ENCODE peak calls at places on chromosomes 4 and X, in eight cellular contexts. P is GM23248, E is IMR-90, N is H1, I is fibroblast of lung, K is Karpas-422, Z is keratinocyte, U is mesendoderm. J is an unnamed sample. For H3K27me3 and H3K4me1, the result is how much of the 10 kb centered on the place peaks cover.

GRCh38 chr4:31169851-31170250 is 449.7 kb downstream of the PCDH7 start:
- DNase-seq in P (no peak), U (peak), I (no peak), N (no peak), E (no peak), Z (no peak), K (no peak), J (peak)

GRCh38 chrX:153793291-153793690 is 884 bp downstream of the IDH3G start:
- DNase-seq in I (no peak), P (no peak), N (no peak), Z (no peak), K (peak), E (no peak), U (peak), J (peak)

GRCh38 chr4:16001484-16001858 is 38.5 kb upstream of the FGFBP2 start:
- DNase-seq in E (peak), I (peak), N (peak), K (peak), U (peak), Z (peak), P (peak), J (peak)

GRCh38 chrX:9775930-9776329 is 10.3 kb upstream of the GPR143 start:
- DNase-seq in K (no peak), U (no peak), N (no peak), I (no peak), Z (no peak), E (no peak), P (no peak), J (no peak)

GRCh38 chrX:276588-277171 is 4.5 kb upstream of the PLCXD1 start:
- DNase-seq in P (peak), E (peak), I (peak), U (no peak), Z (peak), K (no peak), N (no peak), J (peak)

GRCh38 chr4:138034871-138035270 is 207.3 kb downstream of the SLC7A11 start:
- DNase-seq in K (no peak), I (peak), Z (peak), U (no peak), P (peak), E (peak), N (no peak), J (peak)

GRCh38 chr4:141425124-141425523 is 204.4 kb downstream of the ZNF330 start:
- DNase-seq in K (no peak), E (peak), P (peak), U (peak), Z (no peak), I (peak), N (no peak), J (peak)

GRCh38 chrX:150058728-150059127 is 120.4 kb upstream of the EOLA2 start:
- DNase-seq in Z (no peak), P (no peak), U (no peak), E (no peak), N (no peak), I (no peak), K (no peak), J (peak)

GRCh38 chrX:150463566-150463965 is 100.4 kb downstream of the MAMLD1 start:
- DNase-seq in I (no peak), E (no peak), K (no peak), U (no peak), N (no peak), Z (no peak), P (no peak), J (no peak)

GRCh38 chr4:131499139-131499873 is 1649.8 kb upstream of the PCDH10 start:
- DNase-seq in Z (no peak), U (no peak), E (peak), K (no peak), I (peak), P (peak), N (no peak), J (peak)

GRCh38 chrX:153060095-153060445 is 3.8 kb downstream of the PNMA3 start:
- DNase-seq in I (no peak), P (no peak), E (no peak), U (no peak), K (no peak), Z (no peak), N (no peak), J (no peak)

GRCh38 chr4:172727631-172728030 is 441.0 kb upstream of the GALNT7 start:
- DNase-seq in U (no peak), E (no peak), I (no peak), P (no peak), Z (no peak), N (no peak), K (no peak), J (no peak)

GRCh38 chr4:1852904-1853623 is 2.9 kb downstream of the LETM1 start:
- DNase-seq in I (no peak), K (no peak), Z (no peak), E (no peak), U (no peak), N (no peak), P (no peak), J (no peak)

GRCh38 chr4:35300996-35301774 is 943.1 kb downstream of the ARAP2 start:
- DNase-seq in K (no peak), N (peak), I (no peak), U (peak), P (no peak), E (no peak), Z (no peak), J (no peak)

GRCh38 chrX:41131766-41132165 is 46.5 kb downstream of the USP9X start:
- DNase-seq in K (no peak), N (no peak), E (no peak), U (no peak), Z (no peak), P (no peak), I (no peak), J (no peak)

GRCh38 chr4:120683902-120684540 is 238.5 kb downstream of the PRDM5 start:
- DNase-seq in K (no peak), U (no peak), P (no peak), E (no peak), N (no peak), I (no peak), Z (no peak), J (no peak)

GRCh38 chrX:87409113-87409841 is 108.3 kb upstream of the KLHL4 start:
- DNase-seq in P (peak), N (no peak), Z (no peak), I (peak), U (peak), E (peak), K (no peak), J (no peak)

GRCh38 chr4:169439244-169439643 is 168.5 kb upstream of the SH3RF1 start:
- DNase-seq in Z (no peak), K (peak), N (no peak), U (no peak), P (no peak), I (peak), E (peak), J (peak)

GRCh38 chr4:168656055-168656660 is 159.3 kb downstream of the PALLD start:
- DNase-seq in K (no peak), P (peak), U (no peak), N (no peak), Z (no peak), I (peak), E (peak), J (peak)

GRCh38 chr4:39335566-39335965 is 30.6 kb downstream of the RFC1 start:
- DNase-seq in P (no peak), N (no peak), Z (no peak), E (no peak), U (no peak), I (no peak), K (no peak), J (no peak)

GRCh38 chr4:93828332-93828829 is at the start of gene ATOH1:
- DNase-seq in N (no peak), U (peak), I (peak), K (no peak), Z (no peak), P (peak), E (no peak), J (peak)

GRCh38 chrX:132591719-132592275 is 103.0 kb upstream of the MBNL3 start:
- DNase-seq in K (no peak), U (no peak), E (no peak), I (no peak), Z (no peak), N (no peak), P (no peak), J (no peak)

GRCh38 chr4:146245899-146246298 is 31.6 kb downstream of the REELD1 start:
- DNase-seq in P (peak), U (no peak), N (no peak), E (no peak), Z (no peak), K (no peak), I (peak), J (no peak)

GRCh38 chr4:120066182-120066524 is 495 bp downstream of the MAD2L1 start:
- DNase-seq in P (peak), K (peak), E (no peak), I (no peak), Z (no peak), N (no peak), U (peak), J (no peak)

GRCh38 chr4:123546661-123547060 is 150.1 kb downstream of the SPRY1 start:
- DNase-seq in I (no peak), P (no peak), Z (no peak), N (peak), E (no peak), K (no peak), U (peak), J (no peak)

GRCh38 chrX:17525266-17525665 is 150.3 kb downstream of the NHS start:
- DNase-seq in P (no peak), E (peak), Z (no peak), N (no peak), K (no peak), U (no peak), I (no peak), J (no peak)

GRCh38 chr4:26330186-26330787 is 9.5 kb downstream of the RBPJ start:
- DNase-seq in E (peak), K (peak), I (peak), P (peak), N (no peak), Z (no peak), U (peak), J (peak)

GRCh38 chr4:188396037-188396436 is 256.8 kb downstream of the TRIML1 start:
- DNase-seq in P (no peak), K (no peak), I (no peak), N (no peak), E (peak), U (no peak), Z (no peak), J (peak)

GRCh38 chr4:171759274-171759673 is 53.9 kb upstream of the GALNTL6 start:
- DNase-seq in N (no peak), P (no peak), I (no peak), K (no peak), E (no peak), U (no peak), Z (no peak), J (no peak)

GRCh38 chr4:85423414-85423813 is 51.5 kb upstream of the ARHGAP24 start:
- DNase-seq in N (no peak), K (no peak), I (no peak), U (no peak), Z (no peak), P (peak), E (no peak), J (no peak)

GRCh38 chrX:40283981-40284380 is 186.2 kb upstream of the BCOR start:
- DNase-seq in E (no peak), P (peak), Z (no peak), N (no peak), K (no peak), I (no peak), U (no peak), J (no peak)

GRCh38 chr4:40576651-40577480 is 52.8 kb downstream of the RBM47 start:
- DNase-seq in Z (peak), I (peak), K (no peak), U (peak), N (no peak), E (peak), P (peak), J (peak)

GRCh38 chr4:109121561-109121960 is 180.9 kb downstream of the COL25A1 start:
- DNase-seq in P (no peak), Z (no peak), U (no peak), K (no peak), E (no peak), N (no peak), I (no peak), J (no peak)
- H3K9ac ChIP-seq in P (no peak), Z (no peak), U (no peak), K (no peak), E (no peak), N (no peak), I (no peak), J (no peak)

GRCh38 chrX:142251665-142252064 is 46.6 kb upstream of the MAGEC2 start:
- DNase-seq in K (no peak), I (no peak), Z (no peak), E (no peak), P (no peak), N (no peak), U (no peak), J (no peak)
- H3K27me3 ChIP-seq in K (under half), I (under half), Z (under half), E (under half), P (under half), N (under half), U (under half), J (under half)

GRCh38 chrX:56761167-56761566 is 32.1 kb downstream of the NBDY start:
- DNase-seq in K (no peak), P (no peak), N (no peak), I (no peak), E (no peak), U (no peak), Z (no peak), J (no peak)

GRCh38 chrX:56758456-56758855 is 29.4 kb downstream of the NBDY start:
- DNase-seq in Z (no peak), U (no peak), E (no peak), K (no peak), P (no peak), N (no peak), I (no peak), J (no peak)

GRCh38 chrX:56759736-56760409 is 30.8 kb downstream of the NBDY start:
- DNase-seq in K (no peak), N (no peak), Z (no peak), P (no peak), I (no peak), E (no peak), U (no peak), J (no peak)

GRCh38 chrX:56762220-56762619 is 33.2 kb downstream of the NBDY start:
- DNase-seq in N (no peak), E (no peak), Z (no peak), P (no peak), I (no peak), K (no peak), U (no peak), J (no peak)

GRCh38 chrX:56757327-56757726 is 28.3 kb downstream of the NBDY start:
- DNase-seq in E (no peak), U (no peak), N (no peak), Z (no peak), K (no peak), I (no peak), P (no peak), J (no peak)
- H3K4me1 ChIP-seq in E (under half), U (under half), N (under half), Z (under half), K (under half), I (under half), P (under half), J (under half)

GRCh38 chr4:52714597-52715254 is 36.5 kb downstream of the ERVMER34-1 start:
- DNase-seq in I (no peak), P (no peak), E (no peak), U (peak), K (peak), Z (no peak), N (no peak), J (no peak)

GRCh38 chr4:52718123-52718522 is 33.1 kb downstream of the ERVMER34-1 start:
- DNase-seq in I (peak), P (peak), K (peak), U (peak), N (no peak), Z (no peak), E (peak), J (no peak)

GRCh38 chr4:52715255-52715897 is 35.8 kb downstream of the ERVMER34-1 start:
- DNase-seq in E (no peak), P (no peak), Z (no peak), K (peak), U (no peak), N (no peak), I (no peak), J (no peak)

GRCh38 chr4:52716364-52717151 is 34.7 kb downstream of the ERVMER34-1 start:
- DNase-seq in E (no peak), U (no peak), I (no peak), N (no peak), K (peak), P (no peak), Z (no peak), J (no peak)

DNA sequence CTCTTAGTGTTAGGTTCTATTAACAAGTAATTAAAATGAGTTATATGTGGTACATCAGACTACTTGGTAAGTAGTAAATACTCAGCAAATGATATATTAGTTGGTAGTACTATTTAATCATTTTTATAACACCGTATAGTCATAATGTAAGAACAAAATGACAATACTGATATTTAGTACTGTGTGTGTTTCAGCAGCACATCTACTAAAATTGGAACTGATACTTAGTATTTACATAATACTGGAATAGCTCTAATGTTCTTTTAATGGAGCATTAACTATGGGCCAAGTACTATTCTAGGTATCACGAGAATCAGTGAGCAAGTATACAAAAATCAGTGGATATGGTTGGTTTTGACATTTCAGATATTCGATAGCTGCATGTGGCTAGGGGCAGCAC is 35.3 kb downstream of the ERVMER34-1 start:
- DNase-seq in N (no peak), U (no peak), K (peak), Z (no peak), E (no peak), P (no peak), I (no peak), J (no peak)
- H3K9ac ChIP-seq in N (no peak), U (no peak), K (no peak), Z (no peak), E (no peak), P (no peak), I (no peak), J (no peak)

DNA sequence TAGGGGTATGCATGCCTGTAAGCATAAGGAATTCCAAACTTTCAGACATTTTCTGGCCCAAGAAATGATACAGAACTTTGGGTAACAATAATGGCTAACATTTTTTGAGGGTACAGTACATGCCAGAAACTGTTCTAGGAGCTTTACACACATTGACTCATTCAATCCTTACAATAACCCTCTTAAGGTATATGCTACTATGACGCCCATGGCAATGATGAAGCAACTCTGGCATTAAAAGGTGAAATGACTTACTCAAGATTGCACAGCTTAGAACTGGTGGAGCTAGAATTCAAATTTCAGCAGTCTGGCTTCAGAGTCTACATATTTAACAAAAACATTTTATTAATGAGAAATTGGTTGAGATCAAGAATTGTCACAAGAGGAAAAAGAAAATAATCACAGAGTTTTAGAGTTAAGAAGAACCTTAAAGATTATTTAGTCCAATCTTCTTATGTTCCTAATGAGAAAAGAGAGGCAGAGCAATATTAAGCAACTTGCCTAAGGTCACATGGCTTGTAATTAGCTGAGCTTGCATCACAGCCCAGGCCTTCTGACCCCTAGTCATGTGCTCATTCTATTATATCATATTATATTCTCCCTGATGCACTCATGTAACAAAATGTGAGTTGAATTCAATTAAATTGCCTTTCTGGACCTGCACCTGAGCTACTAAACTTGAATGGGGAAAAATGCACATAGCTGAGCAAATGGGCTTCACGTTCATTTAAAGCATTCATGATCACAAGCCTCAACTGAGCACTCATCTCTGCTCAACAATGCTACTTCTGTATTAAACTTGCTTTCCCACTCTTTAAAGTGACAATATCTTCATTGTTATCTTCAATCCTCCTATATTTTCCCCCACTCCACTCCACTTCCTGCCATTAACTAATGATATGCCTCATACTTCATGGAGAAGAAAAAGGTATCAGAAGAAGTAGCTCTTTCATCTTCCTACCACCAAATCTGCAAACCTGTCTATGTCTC is 73.2 kb downstream of the ENOX2 start:
- DNase-seq in I (peak), P (no peak), N (no peak), U (no peak), E (no peak), Z (peak), K (no peak), J (peak)
- H3K27me3 ChIP-seq in I (under half), P (under half), N (under half), U (under half), E (under half), Z (under half), K (under half), J (under half)

GRCh38 chr4:184408021-184408710 is 66.2 kb downstream of the IRF2 start:
- DNase-seq in Z (no peak), N (no peak), P (peak), I (peak), E (peak), U (no peak), K (no peak), J (peak)
- H3K4me1 ChIP-seq in Z (under half), N (under half), P (under half), I (under half), E (under half), U (under half), K (under half), J (under half)

GRCh38 chrX:77446029-77446585 is 1.1 kb upstream of the FGF16 start:
- DNase-seq in P (no peak), I (no peak), K (no peak), U (peak), E (no peak), Z (no peak), N (peak), J (peak)
- H3K9ac ChIP-seq in P (peak), I (no peak), K (no peak), U (no peak), E (no peak), Z (no peak), N (peak), J (no peak)

GRCh38 chr4:54660145-54660535 is 2.4 kb downstream of the KIT start:
- DNase-seq in U (no peak), E (no peak), I (no peak), Z (no peak), N (no peak), P (no peak), K (no peak), J (no peak)
- H3K27me3 ChIP-seq in U (under half), E (under half), I (under half), Z (under half), N (under half), P (under half), K (under half), J (under half)

J was measured in adipocyte.